ENCODE peak calls at places on chromosome 11, in six cellular contexts. N, Q, C, S, V and I are unnamed samples. For H3K9me3, the result is how much of the 10 kb centered on the place peaks cover.

GRCh38 chr11:10857604-10858504 is at the start of gene ZBED5:
- DNase-seq in N (peak), Q (peak), V (peak), S (peak), C (peak), I (peak)

GRCh38 chr11:4636962-4637661 is at the start of gene OR51D1:
- DNase-seq in C (peak), S (peak), Q (peak), V (peak), N (peak), I (peak)

GRCh38 chr11:43360361-43361032 is 1.8 kb downstream of the TTC17 start:
- DNase-seq in S (no peak), C (no peak), Q (no peak), N (no peak), V (no peak), I (no peak)

GRCh38 chr11:118820412-118821357 is 29.7 kb upstream of the DDX6 start:
- DNase-seq in C (no peak), S (no peak), N (peak), Q (no peak), V (peak), I (no peak)

GRCh38 chr11:125376856-125377255 is 119.2 kb downstream of the FEZ1 start:
- DNase-seq in C (no peak), S (no peak), N (no peak), V (no peak), Q (no peak), I (no peak)

GRCh38 chr11:27681664-27682063 is 18.6 kb downstream of the BDNF start:
- DNase-seq in C (no peak), N (no peak), V (no peak), S (no peak), Q (no peak), I (no peak)

GRCh38 chr11:76224461-76225121 is 18.3 kb upstream of the WNT11 start:
- DNase-seq in Q (no peak), C (no peak), V (no peak), S (no peak), N (no peak), I (no peak)

GRCh38 chr11:76209956-76210885 is 3.9 kb upstream of the WNT11 start:
- DNase-seq in C (no peak), V (no peak), N (peak), Q (no peak), S (no peak), I (no peak)

GRCh38 chr11:83044958-83045712 is 26.6 kb downstream of the RAB30 start:
- DNase-seq in N (no peak), S (peak), Q (no peak), C (no peak), V (no peak), I (peak)

DNA sequence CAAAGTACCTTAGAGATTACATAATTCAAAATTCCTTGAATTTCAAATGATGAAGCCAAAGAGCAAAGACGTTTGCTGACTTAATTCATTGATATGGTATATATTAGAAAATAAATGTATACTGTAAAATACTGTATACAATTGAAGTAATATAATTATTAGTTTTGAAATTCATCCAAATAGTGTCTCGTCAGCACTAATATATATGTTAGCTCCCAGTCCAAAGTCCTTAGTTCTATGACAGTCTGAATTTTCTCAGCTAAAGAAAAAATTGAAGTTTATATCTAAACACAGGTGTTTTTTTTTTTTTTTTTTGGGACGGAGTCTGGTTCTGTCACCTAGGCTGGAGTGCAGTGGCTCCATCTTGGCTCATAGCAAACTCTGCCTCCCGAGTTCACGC is 431.3 kb downstream of the CNTN5 start:
- DNase-seq in V (no peak), S (no peak), N (no peak), Q (no peak), C (no peak), I (no peak)
- H3K9me3 ChIP-seq in V (under half), S (under half), N (under half), Q (under half), C (under half), I (under half)

DNA sequence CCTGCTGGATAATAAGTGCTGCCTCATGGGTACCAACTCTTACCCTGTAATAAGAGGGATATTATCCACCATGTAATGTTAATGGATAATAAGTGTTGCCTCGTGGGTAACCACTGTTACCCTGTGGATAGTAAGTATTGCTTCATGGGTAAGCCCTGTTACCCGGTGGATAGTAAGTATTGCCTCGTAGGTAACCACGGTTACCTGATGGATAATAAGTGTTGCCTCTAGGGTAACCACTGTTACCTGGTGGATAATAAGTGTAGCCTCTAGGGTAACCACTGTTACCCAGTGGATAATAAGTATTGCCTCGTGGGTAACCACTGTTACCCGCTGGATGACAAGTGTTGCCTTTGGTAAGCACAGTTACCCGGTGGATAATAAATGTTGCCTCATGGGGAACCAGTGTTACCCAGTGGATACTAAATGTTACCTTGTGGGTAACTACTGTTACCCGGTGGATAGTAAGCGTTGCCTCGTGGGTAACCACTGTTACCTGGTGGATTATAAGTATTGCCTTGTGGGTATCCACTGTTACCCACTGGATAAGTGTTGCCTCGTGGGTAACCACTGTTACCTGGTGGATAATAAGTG is 18.6 kb upstream of the NXPE4 start:
- DNase-seq in S (no peak), N (no peak), V (no peak), C (no peak), Q (no peak), I (no peak)
- H3K9me3 ChIP-seq in S (under half), N (under half), V (under half), C (under half), Q (under half), I (under half)

DNA sequence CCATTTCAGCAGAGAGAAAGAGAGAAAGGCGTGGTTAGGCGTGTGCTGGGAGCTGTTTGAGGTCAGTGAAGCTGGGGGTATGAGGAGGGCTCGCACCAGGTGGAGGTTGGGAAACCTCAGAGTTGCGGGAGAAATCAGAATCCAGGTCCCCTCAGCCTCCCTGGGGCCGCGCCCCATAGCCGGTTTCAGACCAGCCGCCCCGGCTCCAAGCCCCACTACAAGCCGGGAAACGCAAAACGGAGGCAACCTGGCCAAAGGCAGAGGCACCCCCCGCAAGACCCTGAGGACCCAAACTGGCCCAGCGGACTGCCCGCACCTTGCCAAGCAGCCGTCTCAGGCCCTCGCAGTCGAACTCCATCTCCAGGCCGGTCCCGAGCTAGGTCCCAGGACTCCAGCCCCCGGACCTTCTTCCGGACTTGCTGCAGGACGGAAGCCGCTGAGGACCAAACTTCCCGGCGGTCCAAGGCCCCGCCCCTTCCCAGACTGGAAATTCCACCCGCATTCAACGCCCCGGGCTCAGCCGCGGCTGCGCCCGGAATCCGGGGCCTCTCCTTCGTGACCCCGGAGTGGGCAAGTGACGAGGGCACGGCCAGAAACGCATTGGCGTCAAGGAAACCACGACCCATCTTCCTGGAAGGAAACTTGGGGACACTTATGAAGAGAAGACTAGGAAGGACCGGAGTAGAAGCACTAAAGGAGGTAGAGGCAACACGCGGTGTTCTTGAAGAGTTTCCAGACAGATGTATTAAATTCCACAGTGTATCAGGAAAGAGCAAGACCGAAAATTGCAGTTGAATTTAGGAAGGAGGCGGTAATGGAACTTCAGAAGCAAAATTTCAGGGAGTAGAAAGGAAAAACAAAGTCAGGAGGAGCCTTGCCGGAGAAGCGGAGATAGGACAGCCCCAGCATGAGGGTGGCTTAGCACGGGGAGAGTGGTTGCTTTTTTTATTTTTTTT is at the start of gene UEVLD:
- DNase-seq in C (peak), Q (peak), N (peak), S (peak), V (peak), I (peak)
- H3K9me3 ChIP-seq in C (under half), Q (under half), N (under half), S (under half), V (under half), I (under half)

DNA sequence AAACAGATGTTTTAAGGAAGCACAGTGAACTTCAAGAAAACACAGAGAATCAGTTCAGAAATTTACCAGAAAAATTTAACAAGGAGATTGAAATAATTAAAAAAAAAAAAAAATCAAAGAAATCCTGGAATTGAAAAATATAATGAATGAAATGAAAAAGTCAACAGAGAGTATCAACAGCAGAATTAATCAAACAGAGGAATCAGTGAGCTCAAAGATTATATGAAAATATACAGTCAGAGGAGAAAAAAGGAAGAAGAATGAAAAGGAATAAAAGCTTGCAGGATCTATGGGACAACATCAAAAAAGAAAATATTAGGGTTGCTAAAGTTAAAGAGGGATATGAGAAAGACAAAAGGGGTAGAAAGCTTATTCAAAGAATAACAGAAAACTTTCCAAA is 82.3 kb downstream of the XRRA1 start:
- DNase-seq in C (no peak), N (no peak), V (no peak), S (no peak), Q (no peak), I (no peak)
- H3K9me3 ChIP-seq in C (under half), N (half or more), V (under half), S (under half), Q (half or more), I (under half)

DNA sequence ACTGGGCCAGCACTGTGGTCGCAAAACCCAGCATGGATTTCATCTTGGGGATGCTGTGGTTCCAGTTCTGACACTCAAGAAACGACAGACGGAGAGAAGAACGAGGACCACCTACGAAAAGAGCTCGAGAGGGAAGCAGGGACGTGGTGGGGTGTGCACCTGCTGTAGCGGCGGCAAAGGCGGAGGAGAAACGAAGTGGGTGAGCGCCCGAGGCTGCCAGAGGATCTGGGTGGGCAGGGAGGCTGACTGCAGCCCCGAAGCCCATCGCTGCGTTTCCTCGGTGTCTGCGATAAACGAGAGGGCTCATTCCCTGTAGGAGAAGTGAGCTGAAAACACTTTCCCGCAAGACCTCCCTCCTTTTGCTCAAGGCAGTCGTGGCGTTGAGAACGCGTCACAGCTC is 246.1 kb downstream of the OR4C45 start:
- DNase-seq in V (no peak), S (no peak), N (no peak), C (no peak), Q (no peak), I (no peak)
- H3K9me3 ChIP-seq in V (under half), S (under half), N (under half), C (under half), Q (under half), I (under half)

GRCh38 chr11:120342678-120343077 is 6.5 kb downstream of the ARHGEF12 start:
- DNase-seq in S (no peak), C (no peak), N (no peak), Q (no peak), V (no peak), I (no peak)
- H3K9me3 ChIP-seq in S (under half), C (under half), N (under half), Q (under half), V (under half), I (under half)

DNA sequence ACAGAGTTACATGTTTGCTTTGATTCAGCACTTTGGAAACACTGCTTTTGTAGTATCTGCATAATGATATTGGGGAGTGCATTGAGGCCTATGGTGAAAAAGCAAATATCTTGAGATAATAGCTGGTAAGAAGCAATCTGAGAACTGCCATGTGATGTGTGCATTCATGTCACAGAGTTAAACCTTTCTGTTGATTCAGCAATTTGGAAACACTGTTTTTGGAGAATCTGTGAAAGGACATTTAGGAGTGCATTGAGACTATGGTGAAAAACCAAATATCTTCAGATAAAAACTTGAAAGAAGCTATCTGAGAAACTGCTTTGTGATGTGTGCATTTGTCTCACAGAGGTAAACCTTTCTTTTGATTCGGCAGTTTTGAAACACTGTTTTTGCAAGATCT is 346.8 kb downstream of the OR4C45 start:
- DNase-seq in S (no peak), V (no peak), C (no peak), Q (no peak), N (no peak), I (no peak)
- H3K9me3 ChIP-seq in S (under half), V (under half), C (under half), Q (half or more), N (half or more), I (under half)

GRCh38 chr11:54927704-54928103 is 221.1 kb downstream of the OR4A5 start:
- DNase-seq in V (no peak), N (no peak), S (no peak), Q (no peak), C (no peak), I (no peak)
- H3K9me3 ChIP-seq in V (under half), N (half or more), S (under half), Q (half or more), C (under half), I (under half)